ENCODE peak calls at places on chromosomes 5 and 9, in eight cellular contexts. P is foreskin fibroblast, O is mammary epithelial cell, W is brain microvascular endothelial cell, Z is tibial nerve, S is cardiac muscle cell, T is nephron progenitor cell, I is neural crest cell. Y is an unnamed sample.

GRCh38 chr5:57711946-57712345 is 229.3 kb upstream of the ACTBL2 start:
- DNase-seq in S (no peak), O (no peak), T (no peak), W (no peak), P (no peak), Z (no peak), I (no peak), Y (no peak)

GRCh38 chr5:59813761-59814562 is 79.6 kb downstream of the PDE4D start:
- DNase-seq in W (peak; percentile 84), P (peak; percentile 84), O (peak; percentile 56), S (peak; percentile 63), T (peak; percentile 52), I (peak; percentile 55), Z (peak; percentile 58), Y (peak; percentile 81)

GRCh38 chr9:91837982-91838731 is 111.9 kb downstream of the ROR2 start:
- DNase-seq in W (no peak), O (peak; percentile 5), S (peak; percentile 65), T (no peak), P (peak; percentile 47), Z (no peak), I (no peak), Y (peak; percentile 82)

GRCh38 chr9:18707489-18708210 is 233.7 kb downstream of the ADAMTSL1 start:
- DNase-seq in O (no peak), S (no peak), P (no peak), Z (no peak), T (no peak), W (no peak), I (no peak), Y (peak; percentile 6)

GRCh38 chr5:142908659-142909058 is 138.5 kb downstream of the ARHGAP26 start:
- DNase-seq in O (no peak), P (no peak), S (no peak), I (no peak), T (no peak), W (no peak), Z (no peak), Y (no peak)

GRCh38 chr5:78008356-78008967 is 232.3 kb upstream of the TBCA start:
- DNase-seq in S (peak; percentile 54), P (peak; percentile 52), W (peak; percentile 48), O (peak; percentile 19), T (peak; percentile 17), Z (no peak), I (no peak), Y (peak; percentile 71)

GRCh38 chr5:156181656-156182055 is 145.3 kb upstream of the SGCD start:
- DNase-seq in T (no peak), I (no peak), W (no peak), S (no peak), O (no peak), P (peak; percentile 12), Z (no peak), Y (no peak)

GRCh38 chr5:157994271-157994691 is 135.3 kb upstream of the CLINT1 start:
- DNase-seq in W (no peak), O (no peak), Z (no peak), P (no peak), T (no peak), S (no peak), I (no peak), Y (no peak)

GRCh38 chr5:71681282-71681681 is 37.8 kb upstream of the CARTPT start:
- DNase-seq in I (no peak), S (no peak), W (peak; percentile 12), Z (no peak), O (peak; percentile 14), T (no peak), P (no peak), Y (peak; percentile 66)

GRCh38 chr5:218457-219289 is 553 bp downstream of the SDHA start:
- DNase-seq in W (peak; percentile 39), Z (no peak), I (peak; percentile 23), P (peak; percentile 64), O (peak; percentile 28), S (peak; percentile 56), T (peak; percentile 54), Y (peak; percentile 45)

GRCh38 chr9:120486347-120486746 is 93.6 kb downstream of the CDK5RAP2 start:
- DNase-seq in O (no peak), P (peak; percentile 50), T (no peak), I (no peak), S (no peak), Z (no peak), W (no peak), Y (no peak)

GRCh38 chr5:86460519-86460918 is 157.2 kb upstream of the COX7C start:
- DNase-seq in T (no peak), P (no peak), O (no peak), Z (no peak), W (no peak), I (no peak), S (no peak), Y (no peak)

GRCh38 chr9:117411547-117411946 is 3.3 kb downstream of the ASTN2 start:
- DNase-seq in P (peak; percentile 23), W (no peak), S (peak; percentile 72), I (peak; percentile 57), O (peak; percentile 19), T (peak; percentile 70), Z (peak; percentile 22), Y (peak; percentile 12)

GRCh38 chr9:82882744-82883143 is 180.2 kb downstream of the RASEF start:
- DNase-seq in Z (no peak), T (no peak), W (peak; percentile 2), S (no peak), O (no peak), P (no peak), I (no peak), Y (peak; percentile 1)

GRCh38 chr9:130579738-130580463 is 524 bp downstream of the FUBP3 start:
- DNase-seq in O (peak; percentile 19), T (no peak), W (no peak), P (no peak), S (no peak), Z (no peak), I (peak; percentile 3), Y (peak; percentile 9)

GRCh38 chr5:178234753-178235599 is 2.4 kb upstream of the PHYKPL start:
- DNase-seq in W (peak; percentile 58), S (peak; percentile 85), T (peak; percentile 92), P (peak; percentile 81), O (peak; percentile 42), I (peak; percentile 93), Z (peak; percentile 84), Y (peak; percentile 69)

GRCh38 chr5:6491548-6492290 is 43.1 kb downstream of the UBE2QL1 start:
- DNase-seq in W (no peak), O (no peak), Z (no peak), T (no peak), P (no peak), I (no peak), S (no peak), Y (no peak)

GRCh38 chr5:177473461-177473991 is at the start of gene DBN1:
- DNase-seq in I (no peak), O (no peak), S (peak; percentile 86), Z (no peak), T (peak; percentile 65), W (peak; percentile 16), P (peak; percentile 85), Y (peak; percentile 66)

GRCh38 chr5:65364907-65365306 is 116.8 kb downstream of the ADAMTS6 start:
- DNase-seq in S (no peak), I (no peak), P (no peak), T (no peak), W (peak; percentile 7), O (no peak), Z (no peak), Y (peak; percentile 31)

GRCh38 chr9:99361827-99362226 is 139.7 kb downstream of the SEC61B start:
- DNase-seq in W (no peak), O (no peak), T (no peak), Z (no peak), S (no peak), P (peak; percentile 26), I (no peak), Y (no peak)

GRCh38 chr5:180628827-180629702 is 20.3 kb downstream of the FLT4 start:
- DNase-seq in O (no peak), Z (no peak), S (no peak), T (no peak), P (no peak), W (no peak), I (no peak), Y (no peak)

GRCh38 chr9:134633362-134634142 is 8.1 kb upstream of the COL5A1 start:
- DNase-seq in Z (no peak), S (no peak), I (no peak), T (no peak), O (no peak), P (no peak), W (no peak), Y (no peak)

GRCh38 chr5:150660108-150660831 is 781 bp upstream of the MYOZ3 start:
- DNase-seq in O (no peak), P (no peak), S (no peak), Z (no peak), W (no peak), I (no peak), T (no peak), Y (no peak)

GRCh38 chr9:113875420-113875916 is 641 bp upstream of the ZNF618 start:
- DNase-seq in Z (no peak), S (no peak), W (no peak), P (peak; percentile 45), I (no peak), O (no peak), T (no peak), Y (no peak)

GRCh38 chr9:113873926-113874325 is 2.2 kb upstream of the ZNF618 start:
- DNase-seq in T (no peak), I (no peak), W (no peak), S (no peak), P (no peak), Z (no peak), O (no peak), Y (no peak)

GRCh38 chr9:113875917-113876805 is at the start of gene ZNF618:
- DNase-seq in Z (no peak), P (peak; percentile 64), W (no peak), O (no peak), T (peak; percentile 68), S (peak; percentile 72), I (peak; percentile 37), Y (peak; percentile 44)

GRCh38 chr9:113879318-113879717 is 3.2 kb downstream of the ZNF618 start:
- DNase-seq in S (no peak), P (no peak), W (no peak), O (no peak), T (no peak), I (no peak), Z (peak; percentile 65), Y (no peak)

GRCh38 chr9:113876806-113877236 is 712 bp downstream of the ZNF618 start:
- DNase-seq in T (no peak), Z (no peak), S (peak; percentile 36), P (peak; percentile 23), I (no peak), W (no peak), O (no peak), Y (peak; percentile 37)
- TF ChIP-seq CTCF in T (peak; percentile 58), Z (peak; percentile 58), S (peak; percentile 41), P (peak; percentile 14), I (peak; percentile 72), W (peak; percentile 36), O (peak; percentile 23), Y (peak; percentile 38)

GRCh38 chr9:109143881-109144562 is 23.0 kb downstream of the FRRS1L start:
- DNase-seq in Z (no peak), I (no peak), W (peak; percentile 12), S (no peak), P (peak; percentile 35), T (no peak), O (peak; percentile 48), Y (peak; percentile 24)
- TF ChIP-seq CTCF in Z (no peak), I (peak; percentile 52), W (peak; percentile 69), S (peak; percentile 46), P (peak; percentile 17), T (peak; percentile 29), O (peak; percentile 64), Y (peak; percentile 50)

GRCh38 chr5:165029471-165029870 is 1524.1 kb downstream of the MAT2B start:
- DNase-seq in S (peak; percentile 80), O (no peak), I (no peak), Z (peak; percentile 7), P (no peak), W (no peak), T (peak; percentile 12), Y (peak; percentile 0)
- TF ChIP-seq CTCF in S (no peak), O (peak; percentile 14), I (peak; percentile 49), Z (no peak), P (no peak), W (no peak), T (peak; percentile 38), Y (no peak)

GRCh38 chr5:141757402-141757801 is 75.4 kb upstream of the ARAP3 start:
- DNase-seq in I (peak; percentile 22), S (peak; percentile 50), O (peak; percentile 62), T (peak; percentile 26), W (peak; percentile 35), Z (no peak), P (peak; percentile 35), Y (peak; percentile 61)
- TF ChIP-seq CTCF in I (peak; percentile 52), S (peak; percentile 68), O (peak; percentile 42), T (peak; percentile 36), W (peak; percentile 77), Z (peak; percentile 8), P (peak; percentile 47), Y (peak; percentile 75)

Y was measured in cardiac fibroblast.